ENCODE peak calls at places on chromosomes 4 and X, in ten cellular contexts. One of them, this sample, is unnamed.

GRCh38 chr4:3174371-3175338 is 74.3 kb upstream of the MSANTD1 start:
- DNase-seq in NCI-H2029: no peak
- DNase-seq in GM13976: no peak
- DNase-seq in LoVo: no peak
- DNase-seq in stimulated activated CD4-positive, alpha-beta T cell treated with anti-CD3 and anti-CD28 coated beads, Interleukin-2, amount 100 ng/mL, for 4 hours: no peak
- DNase-seq in neuronal stem cell: no peak
- DNase-seq in HTR-8/SVneo: no peak
- DNase-seq in GM12865: no peak
- DNase-seq in activated CD4-positive, CD25-positive, alpha-beta regulatory T cell: no peak
- DNase-seq in lung: no peak
- DNase-seq in this sample: peak; percentile 73

GRCh38 chr4:130849985-130850632 is 1754.2 kb downstream of the C4orf33 start:
- DNase-seq in HTR-8/SVneo: no peak
- DNase-seq in stimulated activated CD4-positive, alpha-beta T cell treated with anti-CD3 and anti-CD28 coated beads, Interleukin-2, amount 100 ng/mL, for 4 hours: no peak
- DNase-seq in lung: no peak
- DNase-seq in activated CD4-positive, CD25-positive, alpha-beta regulatory T cell: no peak
- DNase-seq in LoVo: no peak
- DNase-seq in GM13976: no peak
- DNase-seq in GM12865: no peak
- DNase-seq in neuronal stem cell: no peak
- DNase-seq in NCI-H2029: no peak
- DNase-seq in this sample: no peak

GRCh38 chr4:85807247-85807915 is 332.4 kb downstream of the ARHGAP24 start:
- DNase-seq in stimulated activated CD4-positive, alpha-beta T cell treated with anti-CD3 and anti-CD28 coated beads, Interleukin-2, amount 100 ng/mL, for 4 hours: no peak
- DNase-seq in activated CD4-positive, CD25-positive, alpha-beta regulatory T cell: no peak
- DNase-seq in neuronal stem cell: no peak
- DNase-seq in GM12865: no peak
- DNase-seq in GM13976: no peak
- DNase-seq in NCI-H2029: no peak
- DNase-seq in LoVo: no peak
- DNase-seq in HTR-8/SVneo: no peak
- DNase-seq in lung: no peak
- DNase-seq in this sample: no peak

GRCh38 chr4:54384563-54384962 is 155.5 kb downstream of the PDGFRA start:
- DNase-seq in NCI-H2029: no peak
- DNase-seq in neuronal stem cell: no peak
- DNase-seq in LoVo: peak; percentile 11
- DNase-seq in GM12865: peak; percentile 62
- DNase-seq in HTR-8/SVneo: peak; percentile 12
- DNase-seq in GM13976: no peak
- DNase-seq in stimulated activated CD4-positive, alpha-beta T cell treated with anti-CD3 and anti-CD28 coated beads, Interleukin-2, amount 100 ng/mL, for 4 hours: no peak
- DNase-seq in lung: no peak
- DNase-seq in activated CD4-positive, CD25-positive, alpha-beta regulatory T cell: no peak
- DNase-seq in this sample: peak; percentile 23

GRCh38 chrX:40152706-40153334 is 55.1 kb upstream of the BCOR start:
- DNase-seq in GM12865: no peak
- DNase-seq in GM13976: no peak
- DNase-seq in NCI-H2029: no peak
- DNase-seq in lung: no peak
- DNase-seq in HTR-8/SVneo: no peak
- DNase-seq in stimulated activated CD4-positive, alpha-beta T cell treated with anti-CD3 and anti-CD28 coated beads, Interleukin-2, amount 100 ng/mL, for 4 hours: no peak
- DNase-seq in neuronal stem cell: no peak
- DNase-seq in LoVo: no peak
- DNase-seq in activated CD4-positive, CD25-positive, alpha-beta regulatory T cell: no peak
- DNase-seq in this sample: no peak

GRCh38 chr4:173871643-173872042 is 341.6 kb upstream of the HAND2 start:
- DNase-seq in LoVo: no peak
- DNase-seq in neuronal stem cell: no peak
- DNase-seq in activated CD4-positive, CD25-positive, alpha-beta regulatory T cell: no peak
- DNase-seq in NCI-H2029: no peak
- DNase-seq in HTR-8/SVneo: no peak
- DNase-seq in lung: no peak
- DNase-seq in GM13976: no peak
- DNase-seq in GM12865: no peak
- DNase-seq in stimulated activated CD4-positive, alpha-beta T cell treated with anti-CD3 and anti-CD28 coated beads, Interleukin-2, amount 100 ng/mL, for 4 hours: no peak
- DNase-seq in this sample: no peak

GRCh38 chr4:159298502-159298901 is 195.6 kb downstream of the RAPGEF2 start:
- DNase-seq in activated CD4-positive, CD25-positive, alpha-beta regulatory T cell: no peak
- DNase-seq in LoVo: no peak
- DNase-seq in GM13976: no peak
- DNase-seq in lung: no peak
- DNase-seq in NCI-H2029: no peak
- DNase-seq in neuronal stem cell: no peak
- DNase-seq in HTR-8/SVneo: no peak
- DNase-seq in stimulated activated CD4-positive, alpha-beta T cell treated with anti-CD3 and anti-CD28 coated beads, Interleukin-2, amount 100 ng/mL, for 4 hours: no peak
- DNase-seq in GM12865: peak; percentile 16
- DNase-seq in this sample: no peak

GRCh38 chr4:40585201-40585789 is 44.4 kb downstream of the RBM47 start:
- DNase-seq in GM13976: no peak
- DNase-seq in neuronal stem cell: no peak
- DNase-seq in lung: no peak
- DNase-seq in LoVo: no peak
- DNase-seq in HTR-8/SVneo: no peak
- DNase-seq in NCI-H2029: no peak
- DNase-seq in stimulated activated CD4-positive, alpha-beta T cell treated with anti-CD3 and anti-CD28 coated beads, Interleukin-2, amount 100 ng/mL, for 4 hours: no peak
- DNase-seq in GM12865: no peak
- DNase-seq in activated CD4-positive, CD25-positive, alpha-beta regulatory T cell: no peak
- DNase-seq in this sample: no peak

GRCh38 chrX:22987452-22987851 is 12.3 kb upstream of the DDX53 start:
- DNase-seq in activated CD4-positive, CD25-positive, alpha-beta regulatory T cell: no peak
- DNase-seq in GM12865: no peak
- DNase-seq in GM13976: no peak
- DNase-seq in stimulated activated CD4-positive, alpha-beta T cell treated with anti-CD3 and anti-CD28 coated beads, Interleukin-2, amount 100 ng/mL, for 4 hours: no peak
- DNase-seq in HTR-8/SVneo: no peak
- DNase-seq in lung: no peak
- DNase-seq in NCI-H2029: no peak
- DNase-seq in neuronal stem cell: no peak
- DNase-seq in LoVo: no peak
- DNase-seq in this sample: no peak

GRCh38 chr4:147901388-147901787 is 169.5 kb downstream of the ARHGAP10 start:
- DNase-seq in NCI-H2029: no peak
- DNase-seq in LoVo: no peak
- DNase-seq in GM12865: no peak
- DNase-seq in HTR-8/SVneo: no peak
- DNase-seq in stimulated activated CD4-positive, alpha-beta T cell treated with anti-CD3 and anti-CD28 coated beads, Interleukin-2, amount 100 ng/mL, for 4 hours: no peak
- DNase-seq in GM13976: no peak
- DNase-seq in activated CD4-positive, CD25-positive, alpha-beta regulatory T cell: no peak
- DNase-seq in lung: no peak
- DNase-seq in neuronal stem cell: no peak
- DNase-seq in this sample: no peak

GRCh38 chr4:143407475-143407874 is 70.8 kb downstream of the GAB1 start:
- DNase-seq in stimulated activated CD4-positive, alpha-beta T cell treated with anti-CD3 and anti-CD28 coated beads, Interleukin-2, amount 100 ng/mL, for 4 hours: no peak
- DNase-seq in GM13976: no peak
- DNase-seq in activated CD4-positive, CD25-positive, alpha-beta regulatory T cell: no peak
- DNase-seq in HTR-8/SVneo: no peak
- DNase-seq in lung: no peak
- DNase-seq in NCI-H2029: no peak
- DNase-seq in neuronal stem cell: no peak
- DNase-seq in LoVo: no peak
- DNase-seq in GM12865: no peak
- DNase-seq in this sample: no peak

This sample was measured in NCI-H187.